ENCODE peak calls at places on chromosomes 11 and 22, in seven cellular contexts. P is Right ventricle myocardium inferior; H is left ventricle myocardium superior; Y is OCI-LY7; M is lung; R is activated naive CD4-positive, alpha-beta T cell treated with anti-CD3 and anti-CD28 coated beads, Interleukin-2, amount 50 U/mL, for 16 hours; N is tibial nerve. E is an unnamed sample.

GRCh38 chr11:122882809-122883681 is 486 bp downstream of the JHY start:
- DNase-seq in P (peak; percentile 81), H (peak; percentile 71), Y (no peak), M (peak; percentile 59), R (peak; percentile 58), N (peak; percentile 30), E (no peak)

GRCh38 chr11:77089004-77089545 is 13.6 kb upstream of the OMP start:
- DNase-seq in P (no peak), H (peak; percentile 7), Y (no peak), M (no peak), R (no peak), N (no peak), E (no peak)

GRCh38 chr11:74630043-74630442 is 37.7 kb downstream of the POLD3 start:
- DNase-seq in P (no peak), H (no peak), Y (no peak), M (no peak), R (no peak), N (no peak), E (no peak)

GRCh38 chr22:22242488-22242887 is 2.1 kb upstream of the VPREB1 start:
- DNase-seq in P (no peak), H (no peak), Y (no peak), M (no peak), R (no peak), N (no peak), E (no peak)

GRCh38 chr11:30786392-30787120 is 200.4 kb upstream of the MPPED2 start:
- DNase-seq in P (no peak), H (no peak), Y (no peak), M (no peak), R (no peak), N (no peak), E (no peak)

GRCh38 chr22:22507743-22508273 is 734 bp downstream of the ZNF280B start:
- DNase-seq in P (no peak), H (no peak), Y (peak; percentile 27), M (no peak), R (no peak), N (no peak), E (no peak)

GRCh38 chr11:37104380-37104779 is 506.3 kb upstream of the RAG2 start:
- DNase-seq in P (no peak), H (no peak), Y (no peak), M (no peak), R (no peak), N (no peak), E (no peak)

GRCh38 chr22:39277135-39277607 is 32.4 kb upstream of the PDGFB start:
- DNase-seq in P (peak; percentile 60), H (no peak), Y (no peak), M (no peak), R (no peak), N (no peak), E (no peak)

GRCh38 chr11:71336176-71336995 is 84.0 kb upstream of the SHANK2 start:
- DNase-seq in P (no peak), H (no peak), Y (no peak), M (no peak), R (no peak), N (no peak), E (no peak)

GRCh38 chr11:27022659-27023251 is 17.9 kb upstream of the BBOX1 start:
- DNase-seq in P (no peak), H (no peak), Y (no peak), M (no peak), R (no peak), N (no peak), E (no peak)

GRCh38 chr22:20170170-20170569 is 19.3 kb upstream of the CCDC188 start:
- DNase-seq in P (no peak), H (no peak), Y (no peak), M (no peak), R (no peak), N (no peak), E (no peak)

GRCh38 chr11:72825661-72826060 is 11.4 kb downstream of the ATG16L2 start:
- DNase-seq in P (no peak), H (no peak), Y (no peak), M (no peak), R (no peak), N (no peak), E (no peak)

GRCh38 chr11:119144825-119145476 is 3.9 kb upstream of the ABCG4 start:
- DNase-seq in P (no peak), H (peak; percentile 56), Y (peak; percentile 67), M (peak; percentile 65), R (peak; percentile 28), N (peak; percentile 23), E (no peak)

GRCh38 chr11:131744847-131745246 is 374.4 kb downstream of the NTM start:
- DNase-seq in P (no peak), H (no peak), Y (no peak), M (no peak), R (no peak), N (no peak), E (no peak)

GRCh38 chr11:13160745-13161144 is 116.8 kb upstream of the BMAL1 start:
- DNase-seq in P (no peak), H (no peak), Y (no peak), M (no peak), R (no peak), N (no peak), E (no peak)

GRCh38 chr11:96309001-96309642 is 33.9 kb downstream of the MAML2 start:
- DNase-seq in P (no peak), H (no peak), Y (no peak), M (no peak), R (no peak), N (no peak), E (no peak)

GRCh38 chr11:43689167-43689566 is 8.6 kb downstream of the HSD17B12 start:
- DNase-seq in P (no peak), H (no peak), Y (no peak), M (no peak), R (no peak), N (no peak), E (no peak)

GRCh38 chr11:63639195-63639832 is 25.1 kb upstream of the PLAAT3 start:
- DNase-seq in P (no peak), H (no peak), Y (peak; percentile 25), M (no peak), R (no peak), N (no peak), E (no peak)